ENCODE peak calls at places on chromosomes 11 and 22, in six cellular contexts. Y is foreskin fibroblast, M is bronchial epithelial cell, I is epithelial cell of esophagus, V is Calu3, T is progenitor cell of endocrine pancreas. A is an unnamed sample.

GRCh38 chr11:111514216-111515031 is at the start of gene HOATZ:
- DNase-seq in V (no peak), M (no peak), Y (peak; percentile 49), I (no peak), T (peak; percentile 10), A (no peak)

GRCh38 chr11:88231894-88232482 is 56.7 kb upstream of the RAB38 start:
- DNase-seq in Y (peak; percentile 65), I (peak; percentile 56), M (peak; percentile 42), V (peak; percentile 8), T (no peak), A (peak; percentile 45)

GRCh38 chr22:29308148-29308790 is 1.8 kb downstream of the GAS2L1 start:
- DNase-seq in I (peak; percentile 51), M (no peak), Y (no peak), V (no peak), T (no peak), A (peak; percentile 17)

GRCh38 chr11:45339754-45340519 is 53.8 kb upstream of the SYT13 start:
- DNase-seq in V (peak; percentile 97), I (peak; percentile 86), T (peak; percentile 87), Y (peak; percentile 88), M (peak; percentile 79), A (peak; percentile 90)

GRCh38 chr11:132137289-132137980 is 767.0 kb downstream of the NTM start:
- DNase-seq in T (no peak), I (no peak), V (no peak), M (no peak), Y (no peak), A (no peak)

GRCh38 chr11:95788921-95789505 is 569 bp downstream of the FAM76B start:
- DNase-seq in Y (peak; percentile 67), T (peak; percentile 25), I (peak; percentile 28), V (peak; percentile 25), M (peak; percentile 5), A (peak; percentile 19)

GRCh38 chr11:128908391-128909246 is 17.5 kb downstream of the KCNJ5 start:
- DNase-seq in V (peak; percentile 65), T (no peak), I (peak; percentile 84), M (peak; percentile 87), Y (peak; percentile 89), A (no peak)

GRCh38 chr11:67282155-67282875 is 6.8 kb upstream of the ANKRD13D start:
- DNase-seq in I (no peak), Y (no peak), T (no peak), M (no peak), V (no peak), A (no peak)

GRCh38 chr22:22431271-22432220 is 77.0 kb downstream of the ZNF280B start:
- DNase-seq in I (peak; percentile 56), V (peak; percentile 80), Y (peak; percentile 75), T (peak; percentile 51), M (peak; percentile 18), A (peak; percentile 77)

GRCh38 chr11:69501121-69501489 is 19.6 kb downstream of the LINC01488 start:
- DNase-seq in Y (no peak), I (no peak), V (no peak), T (no peak), M (no peak), A (no peak)

GRCh38 chr11:44988981-44989635 is 38.4 kb upstream of the TP53I11 start:
- DNase-seq in Y (no peak), T (no peak), I (no peak), V (no peak), M (no peak), A (no peak)

GRCh38 chr22:23012081-23012622 is 58.2 kb upstream of the GNAZ start:
- DNase-seq in M (no peak), V (no peak), Y (no peak), T (no peak), I (no peak), A (peak; percentile 27)

GRCh38 chr11:123366924-123367323 is 63.1 kb upstream of the GRAMD1B start:
- DNase-seq in Y (no peak), I (no peak), T (no peak), M (no peak), V (no peak), A (no peak)

GRCh38 chr11:575324-575995 is 810 bp upstream of the PHRF1 start:
- DNase-seq in T (no peak), V (no peak), Y (no peak), I (no peak), M (no peak), A (no peak)

GRCh38 chr11:116557261-116557660 is 215.5 kb downstream of the BUD13 start:
- DNase-seq in I (no peak), V (no peak), Y (peak; percentile 16), M (no peak), T (no peak), A (no peak)

GRCh38 chr11:66317322-66317765 is 500 bp upstream of the CD248 start:
- DNase-seq in T (no peak), I (no peak), Y (peak; percentile 90), M (no peak), V (no peak), A (no peak)

GRCh38 chr22:32534252-32535215 is 59.9 kb downstream of the FBXO7 start:
- DNase-seq in T (no peak), M (no peak), Y (peak; percentile 56), I (no peak), V (peak; percentile 55), A (no peak)

GRCh38 chr11:64313491-64314145 is 3.7 kb downstream of the TRMT112 start:
- DNase-seq in Y (no peak), V (no peak), I (no peak), T (no peak), M (no peak), A (no peak)

GRCh38 chr11:64317325-64317960 is at the start of gene TRMT112:
- DNase-seq in Y (peak; percentile 97), T (peak; percentile 80), I (peak; percentile 100), M (peak; percentile 98), V (peak; percentile 96), A (peak; percentile 95)

GRCh38 chr11:64312947-64313346 is 4.4 kb downstream of the TRMT112 start:
- DNase-seq in T (no peak), Y (no peak), V (no peak), I (no peak), M (no peak), A (no peak)

GRCh38 chr11:64314146-64314804 is 3.1 kb downstream of the TRMT112 start:
- DNase-seq in V (no peak), I (no peak), Y (peak; percentile 53), T (no peak), M (no peak), A (no peak)

DNA sequence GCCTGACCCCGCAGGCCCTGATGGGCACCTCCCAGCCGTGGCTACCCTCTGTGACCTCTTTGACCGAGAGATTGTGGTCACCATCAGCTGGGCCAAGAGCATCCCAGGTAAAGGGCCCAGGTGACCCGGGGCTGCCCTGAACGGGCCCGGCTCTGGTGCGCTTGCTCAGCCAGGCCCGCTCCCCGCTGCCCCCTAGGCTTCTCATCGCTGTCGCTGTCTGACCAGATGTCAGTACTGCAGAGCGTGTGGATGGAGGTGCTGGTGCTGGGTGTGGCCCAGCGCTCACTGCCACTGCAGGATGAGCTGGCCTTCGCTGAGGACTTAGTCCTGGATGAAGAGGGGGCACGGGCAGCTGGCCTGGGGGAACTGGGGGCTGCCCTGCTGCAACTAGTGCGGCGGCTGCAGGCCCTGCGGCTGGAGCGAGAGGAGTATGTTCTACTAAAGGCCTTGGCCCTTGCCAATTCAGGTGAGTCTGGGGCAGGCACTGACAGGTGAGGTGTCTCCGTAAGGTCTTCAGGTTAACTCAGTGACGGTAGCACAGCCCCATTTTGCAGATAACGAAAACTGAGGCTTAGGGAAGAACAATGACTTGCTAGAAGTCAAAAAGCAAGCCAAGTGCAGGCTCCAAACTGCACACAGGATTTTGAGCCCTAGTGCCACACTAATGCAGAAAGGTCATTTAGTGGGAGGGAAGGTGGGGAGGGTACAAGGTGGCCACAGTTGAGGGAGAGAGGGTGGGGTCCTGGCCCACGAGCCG is 2.4 kb downstream of the TRMT112 start:
- DNase-seq in Y (no peak), V (no peak), I (no peak), M (no peak), T (no peak), A (no peak)
- TF ChIP-seq CTCF in Y (no peak), V (no peak), I (no peak), M (no peak), T (no peak), A (no peak)

DNA sequence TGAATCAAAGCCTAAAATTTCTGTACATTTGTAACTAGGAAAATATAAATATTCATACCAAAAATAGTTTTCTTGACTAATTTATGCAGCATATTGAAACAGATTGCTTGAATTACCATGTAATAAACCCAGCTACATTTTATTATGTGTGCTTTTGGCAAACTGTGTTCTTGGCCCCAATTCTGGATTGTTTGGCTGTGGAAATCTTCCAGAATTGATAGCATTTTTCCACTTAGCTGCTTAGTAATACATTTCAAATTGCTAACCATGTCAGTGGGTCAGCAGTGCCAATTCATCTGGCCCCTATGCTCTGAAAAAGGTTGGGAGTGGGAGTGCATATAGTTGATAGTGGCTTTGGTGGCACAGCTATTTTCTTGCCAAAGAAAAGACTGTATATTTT is 32.3 kb downstream of the PDHX start:
- DNase-seq in V (no peak), I (no peak), T (no peak), Y (peak; percentile 26), M (no peak), A (no peak)
- TF ChIP-seq CTCF in V (no peak), I (no peak), T (no peak), Y (no peak), M (no peak), A (no peak)

GRCh38 chr11:47247502-47247901 is 1.1 kb downstream of the ACP2 start:
- DNase-seq in Y (no peak), T (no peak), V (no peak), M (no peak), I (no peak), A (no peak)

GRCh38 chr11:47248304-47248663 is 330 bp downstream of the ACP2 start:
- DNase-seq in I (no peak), M (no peak), Y (peak; percentile 70), V (no peak), T (no peak), A (no peak)

GRCh38 chr11:47249378-47249715 is 733 bp upstream of the ACP2 start:
- DNase-seq in Y (no peak), T (no peak), I (no peak), V (no peak), M (no peak), A (no peak)

GRCh38 chr11:47251751-47252150 is 3.1 kb upstream of the ACP2 start:
- DNase-seq in I (no peak), Y (no peak), M (no peak), V (no peak), T (no peak), A (no peak)

DNA sequence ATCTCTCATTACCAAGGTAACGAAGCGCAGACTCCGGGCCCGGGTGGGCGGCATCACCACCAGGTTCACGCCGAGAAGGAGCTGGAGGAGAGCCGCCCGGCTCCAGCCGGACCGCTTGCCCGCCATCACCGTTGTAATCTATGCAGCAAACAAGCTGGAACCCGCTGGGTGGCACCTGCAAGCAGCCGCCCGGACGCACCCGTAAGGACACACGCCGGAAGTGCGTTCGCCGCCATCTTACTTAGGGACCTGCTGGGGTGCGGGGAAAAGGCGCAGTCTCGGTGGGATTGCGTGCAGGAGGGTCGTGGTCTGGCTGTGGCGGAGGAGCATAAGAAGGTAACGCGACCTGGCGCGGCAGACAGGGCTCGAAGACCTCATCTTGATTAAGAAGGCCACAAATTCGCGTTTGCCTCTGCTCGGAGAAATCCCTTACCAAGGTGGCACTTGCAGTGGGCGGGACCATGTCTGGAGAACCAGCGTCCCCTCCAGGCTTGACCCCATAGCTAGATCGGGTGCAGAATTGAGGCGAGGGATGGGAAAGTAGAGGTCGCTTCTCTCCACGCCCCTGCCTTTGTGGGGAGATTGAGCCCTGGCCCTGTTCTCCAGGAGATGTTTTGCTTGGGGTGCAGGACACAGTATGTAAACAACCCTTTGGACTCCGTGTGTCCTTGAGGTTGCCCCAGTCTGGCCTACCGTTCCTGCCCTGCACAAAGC is at the start of gene ACP2:
- DNase-seq in Y (peak; percentile 95), T (peak; percentile 78), V (peak; percentile 88), M (peak; percentile 74), I (peak; percentile 90), A (peak; percentile 86)
- TF ChIP-seq CTCF in Y (no peak), T (peak; percentile 15), V (no peak), M (peak; percentile 23), I (peak; percentile 16), A (peak; percentile 55)

GRCh38 chr11:10934293-10934850 is 76.5 kb upstream of the ZBED5 start:
- DNase-seq in I (peak; percentile 47), T (no peak), V (peak; percentile 21), Y (no peak), M (no peak), A (no peak)
- TF ChIP-seq CTCF in I (no peak), T (no peak), V (no peak), Y (no peak), M (no peak), A (no peak)

A was measured in GM13977.